ENCODE peak calls at places on chromosomes 1 and 21, in six cellular contexts. One of them, this sample, is unnamed.

GRCh38 chr1:107141491-107142369 is 891 bp downstream of the NTNG1 start:
- DNase-seq in CD4-positive, alpha-beta T cell: no peak
- DNase-seq in ecto neural progenitor cell: peak; percentile 63
- DNase-seq in nephron progenitor cell: peak; percentile 40
- DNase-seq in COR-L47: peak; percentile 47
- DNase-seq in stomach: no peak
- DNase-seq in this sample: peak; percentile 13

GRCh38 chr21:35294231-35294898 is 245.3 kb upstream of the RUNX1 start:
- DNase-seq in CD4-positive, alpha-beta T cell: no peak
- DNase-seq in ecto neural progenitor cell: no peak
- DNase-seq in nephron progenitor cell: no peak
- DNase-seq in COR-L47: peak; percentile 96
- DNase-seq in stomach: peak; percentile 54
- DNase-seq in this sample: no peak

GRCh38 chr1:8780405-8780804 is 37.0 kb downstream of the RERE start:
- DNase-seq in CD4-positive, alpha-beta T cell: no peak
- DNase-seq in ecto neural progenitor cell: no peak
- DNase-seq in nephron progenitor cell: no peak
- DNase-seq in COR-L47: no peak
- DNase-seq in stomach: no peak
- DNase-seq in this sample: no peak

GRCh38 chr1:206582537-206583460 is 29.5 kb downstream of the EIF2D start:
- DNase-seq in CD4-positive, alpha-beta T cell: peak; percentile 26
- DNase-seq in ecto neural progenitor cell: no peak
- DNase-seq in nephron progenitor cell: no peak
- DNase-seq in COR-L47: no peak
- DNase-seq in stomach: no peak
- DNase-seq in this sample: no peak

GRCh38 chr1:53321366-53321765 is 6.5 kb downstream of the LRP8 start:
- DNase-seq in CD4-positive, alpha-beta T cell: no peak
- DNase-seq in ecto neural progenitor cell: peak; percentile 67
- DNase-seq in nephron progenitor cell: peak; percentile 63
- DNase-seq in COR-L47: no peak
- DNase-seq in stomach: no peak
- DNase-seq in this sample: peak; percentile 26

GRCh38 chr1:55696181-55696580 is 481.0 kb upstream of the USP24 start:
- DNase-seq in CD4-positive, alpha-beta T cell: no peak
- DNase-seq in ecto neural progenitor cell: no peak
- DNase-seq in nephron progenitor cell: no peak
- DNase-seq in COR-L47: no peak
- DNase-seq in stomach: no peak
- DNase-seq in this sample: no peak

GRCh38 chr1:4752059-4752458 is 97.7 kb downstream of the AJAP1 start:
- DNase-seq in CD4-positive, alpha-beta T cell: no peak
- DNase-seq in ecto neural progenitor cell: no peak
- DNase-seq in nephron progenitor cell: no peak
- DNase-seq in COR-L47: no peak
- DNase-seq in stomach: no peak
- DNase-seq in this sample: no peak

GRCh38 chr1:54069792-54070548 is 16.6 kb downstream of the TCEANC2 start:
- DNase-seq in CD4-positive, alpha-beta T cell: no peak
- DNase-seq in ecto neural progenitor cell: no peak
- DNase-seq in nephron progenitor cell: no peak
- DNase-seq in COR-L47: peak; percentile 49
- DNase-seq in stomach: no peak
- DNase-seq in this sample: no peak

GRCh38 chr21:45982758-45983731 is 1.5 kb downstream of the COL6A1 start:
- DNase-seq in CD4-positive, alpha-beta T cell: no peak
- DNase-seq in ecto neural progenitor cell: no peak
- DNase-seq in nephron progenitor cell: peak; percentile 14
- DNase-seq in COR-L47: no peak
- DNase-seq in stomach: no peak
- DNase-seq in this sample: peak; percentile 74

GRCh38 chr1:30283199-30283962 is 440.0 kb downstream of the MATN1 start:
- DNase-seq in CD4-positive, alpha-beta T cell: no peak
- DNase-seq in ecto neural progenitor cell: peak; percentile 29
- DNase-seq in nephron progenitor cell: no peak
- DNase-seq in COR-L47: no peak
- DNase-seq in stomach: no peak
- DNase-seq in this sample: no peak

GRCh38 chr1:16391408-16391807 is 24.4 kb downstream of the SZRD1 start:
- DNase-seq in CD4-positive, alpha-beta T cell: no peak
- DNase-seq in ecto neural progenitor cell: no peak
- DNase-seq in nephron progenitor cell: no peak
- DNase-seq in COR-L47: no peak
- DNase-seq in stomach: no peak
- DNase-seq in this sample: no peak